ENCODE peak calls at places on chromosomes 6 and 20, in five cellular contexts. N, F, W, T and O are unnamed samples.

GRCh38 chr6:82711105-82711829 is 347.6 kb downstream of the TPBG start:
- DNase-seq in N (no peak), T (no peak), F (no peak), W (no peak), O (no peak)

GRCh38 chr6:166423781-166424180 is 41.0 kb upstream of the MPC1 start:
- DNase-seq in T (no peak), W (no peak), N (no peak), F (no peak), O (no peak)

GRCh38 chr20:58642465-58642864 is 8.6 kb upstream of the STX16 start:
- DNase-seq in N (no peak), T (no peak), F (no peak), W (no peak), O (no peak)

GRCh38 chr6:134821914-134822862 is 127.7 kb downstream of the ALDH8A1 start:
- DNase-seq in N (no peak), T (no peak), F (no peak), W (no peak), O (no peak)

GRCh38 chr6:12148317-12148801 is 136.2 kb downstream of the HIVEP1 start:
- DNase-seq in W (no peak), N (no peak), T (no peak), F (no peak), O (no peak)

GRCh38 chr6:46655803-46656202 is 3.0 kb downstream of the SLC25A27 start:
- DNase-seq in W (no peak), T (peak; percentile 51), N (no peak), F (no peak), O (peak; percentile 37)

GRCh38 chr6:4848382-4849068 is 72.3 kb downstream of the CDYL start:
- DNase-seq in N (no peak), F (no peak), W (peak; percentile 42), T (peak; percentile 77), O (peak; percentile 21)

GRCh38 chr6:137001287-137001976 is 43.3 kb downstream of the IL20RA start:
- DNase-seq in T (no peak), N (no peak), W (no peak), F (no peak), O (peak; percentile 11)

GRCh38 chr6:100881707-100882040 is 545 bp upstream of the ASCC3 start:
- DNase-seq in T (peak; percentile 11), F (no peak), N (no peak), W (no peak), O (no peak)

GRCh38 chr6:62615366-62616015 is 329.5 kb upstream of the KHDRBS2 start:
- DNase-seq in T (peak; percentile 76), N (no peak), F (no peak), W (no peak), O (no peak)

GRCh38 chr20:46111028-46111835 is 6.9 kb upstream of the CD40 start:
- DNase-seq in N (no peak), T (no peak), F (no peak), W (peak; percentile 65), O (no peak)

GRCh38 chr6:40674170-40674569 is 87.0 kb upstream of the LRFN2 start:
- DNase-seq in W (no peak), F (no peak), T (no peak), N (no peak), O (no peak)

GRCh38 chr6:71262914-71263313 is 25.7 kb upstream of the OGFRL1 start:
- DNase-seq in T (no peak), N (no peak), F (no peak), W (no peak), O (no peak)

GRCh38 chr20:43667341-43668132 is 623 bp downstream of the MYBL2 start:
- DNase-seq in F (no peak), T (peak; percentile 9), N (no peak), W (peak; percentile 47), O (peak; percentile 47)

GRCh38 chr6:92945799-92946198 is 473.6 kb downstream of the EPHA7 start:
- DNase-seq in W (no peak), T (no peak), N (no peak), F (no peak), O (no peak)

GRCh38 chr6:149095842-149096241 is 221.7 kb upstream of the TAB2 start:
- DNase-seq in N (no peak), T (no peak), F (no peak), W (no peak), O (no peak)

DNA sequence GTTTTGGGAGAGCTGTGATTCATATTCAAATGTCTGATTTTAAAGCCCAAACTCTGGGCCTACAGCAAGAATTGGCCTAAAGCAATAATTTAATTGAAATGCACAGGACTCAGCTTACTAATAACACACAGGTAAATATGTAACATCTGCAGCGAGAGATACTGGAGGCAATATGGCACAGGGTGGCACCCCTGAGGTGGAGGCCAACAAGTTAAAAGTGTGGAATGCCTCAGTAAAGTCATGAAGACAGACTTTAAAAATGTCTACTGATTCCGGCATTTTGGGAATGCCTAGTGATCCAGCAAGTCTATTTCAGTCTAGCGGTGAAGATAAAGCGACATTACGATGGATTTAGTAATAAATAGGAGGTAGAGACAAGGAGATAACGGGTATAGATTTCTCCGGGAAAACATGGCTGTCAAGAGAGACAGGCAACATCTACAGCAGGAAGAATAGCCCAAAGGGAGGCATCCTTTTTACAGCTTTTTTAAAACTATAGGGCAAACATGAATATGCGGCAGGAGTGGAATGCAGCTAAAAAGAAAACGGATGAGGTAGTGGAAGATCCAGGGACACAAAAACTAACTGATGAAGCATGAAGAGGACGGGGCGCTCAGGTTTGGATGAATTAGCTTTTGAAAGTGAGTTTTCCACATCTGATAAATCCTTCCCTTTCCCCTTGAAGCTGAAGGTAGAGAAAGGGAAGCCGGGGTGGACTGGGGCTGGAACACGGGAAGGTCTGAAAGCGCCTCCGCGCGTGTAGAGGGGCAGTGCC is 1.2 kb downstream of the NANP start:
- DNase-seq in N (no peak), T (no peak), W (no peak), F (no peak), O (no peak)
- TF ChIP-seq CTCF in N (no peak), T (no peak), W (no peak), F (peak; percentile 18), O (no peak)

GRCh38 chr6:18400831-18401446 is 13.8 kb downstream of the RNF144B start:
- DNase-seq in F (no peak), N (no peak), W (no peak), T (no peak), O (no peak)
- TF ChIP-seq CTCF in F (no peak), N (no peak), W (no peak), T (no peak), O (no peak)

DNA sequence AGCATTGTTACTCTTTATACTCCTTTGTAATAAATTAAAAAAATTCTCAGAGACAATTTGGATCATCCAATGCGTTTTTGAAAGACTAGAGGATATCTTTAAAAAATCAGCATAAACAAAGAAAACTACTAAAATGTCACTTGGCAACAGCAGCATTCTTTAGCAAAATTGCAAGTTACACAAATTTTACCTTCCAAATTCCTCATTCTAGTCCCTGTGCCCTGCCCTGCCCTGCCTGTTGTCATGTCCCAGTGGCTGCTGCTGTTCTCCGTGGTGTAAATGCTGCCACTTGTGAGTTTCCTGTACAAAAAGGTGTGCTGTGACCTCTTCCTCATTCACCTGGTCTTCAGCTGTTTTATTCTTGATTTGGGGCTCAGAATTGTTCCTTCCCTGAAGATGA is 83.2 kb downstream of the CDC5L start:
- DNase-seq in W (no peak), F (no peak), T (no peak), N (no peak), O (no peak)
- TF ChIP-seq CTCF in W (no peak), F (no peak), T (no peak), N (no peak), O (no peak)

GRCh38 chr20:37095609-37096414 is at the start of gene RBL1:
- DNase-seq in F (peak; percentile 79), N (peak; percentile 79), T (peak; percentile 83), W (peak; percentile 94), O (peak; percentile 84)
- TF ChIP-seq CTCF in F (peak; percentile 79), N (peak; percentile 39), T (peak; percentile 37), W (no peak), O (no peak)

GRCh38 chr6:164167873-164168405 is 753.4 kb downstream of the QKI start:
- DNase-seq in F (no peak), N (peak; percentile 19), W (no peak), T (no peak), O (no peak)
- TF ChIP-seq CTCF in F (peak; percentile 37), N (peak; percentile 6), W (no peak), T (no peak), O (no peak)

GRCh38 chr20:14845199-14846160 is 508.1 kb upstream of the FLRT3 start:
- DNase-seq in T (no peak), W (no peak), F (no peak), N (no peak), O (no peak)
- TF ChIP-seq CTCF in T (no peak), W (no peak), F (no peak), N (no peak), O (no peak)

DNA sequence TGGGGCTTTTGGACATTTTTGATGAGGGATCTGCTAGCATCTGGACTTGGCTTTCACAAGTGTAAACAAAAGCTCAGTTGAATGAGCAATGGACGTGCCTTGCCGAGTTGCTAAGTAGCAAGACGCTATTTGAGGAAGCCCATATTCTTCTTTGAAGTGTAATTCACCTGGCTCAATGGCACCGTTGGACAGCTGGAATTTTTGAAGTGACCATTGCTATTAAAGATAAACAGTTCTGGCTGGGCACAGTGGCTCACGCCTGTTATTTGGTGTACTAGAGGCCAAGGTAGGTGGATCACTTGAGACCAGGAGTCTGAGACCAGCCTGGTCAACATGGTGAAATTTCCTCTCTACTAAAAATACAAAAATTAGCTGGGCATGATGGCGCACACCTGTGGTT is 88.8 kb upstream of the SOX4 start:
- DNase-seq in N (no peak), F (peak; percentile 23), W (no peak), T (no peak), O (no peak)
- TF ChIP-seq CTCF in N (no peak), F (no peak), W (no peak), T (no peak), O (no peak)

GRCh38 chr6:19501737-19502245 is 335.4 kb upstream of the ID4 start:
- DNase-seq in T (no peak), W (no peak), F (no peak), N (no peak), O (no peak)
- TF ChIP-seq CTCF in T (no peak), W (no peak), F (no peak), N (no peak), O (no peak)